ENCODE peak calls at places on chromosomes 12 and 14, in ten cellular contexts. One of them, this sample, is unnamed. For H3K4me1, the result is how much of the 10 kb centered on the place peaks cover.

GRCh38 chr14:21112267-21112666 is 11.4 kb downstream of the TMEM253 start:
- DNase-seq in astrocyte: no peak
- DNase-seq in PC-3: no peak
- DNase-seq in thoracic aorta: no peak
- DNase-seq in right lobe of liver: no peak
- DNase-seq in adrenal gland: no peak
- DNase-seq in tibial artery: no peak
- DNase-seq in PC-9: no peak
- DNase-seq in left ventricle myocardium inferior: no peak
- DNase-seq in heart right ventricle: no peak
- DNase-seq in this sample: no peak

GRCh38 chr12:1660304-1661187 is 30.3 kb upstream of the ADIPOR2 start:
- DNase-seq in thoracic aorta: no peak
- DNase-seq in heart right ventricle: peak
- DNase-seq in astrocyte: no peak
- DNase-seq in left ventricle myocardium inferior: no peak
- DNase-seq in right lobe of liver: peak
- DNase-seq in PC-9: peak
- DNase-seq in adrenal gland: peak
- DNase-seq in tibial artery: peak
- DNase-seq in PC-3: no peak
- DNase-seq in this sample: no peak

GRCh38 chr12:132524405-132524804 is 34.5 kb downstream of the FBRSL1 start:
- DNase-seq in right lobe of liver: no peak
- DNase-seq in adrenal gland: peak
- DNase-seq in PC-9: peak
- DNase-seq in heart right ventricle: no peak
- DNase-seq in thoracic aorta: no peak
- DNase-seq in PC-3: peak
- DNase-seq in astrocyte: peak
- DNase-seq in left ventricle myocardium inferior: no peak
- DNase-seq in tibial artery: no peak
- DNase-seq in this sample: no peak

GRCh38 chr12:119446459-119446858 is 111.9 kb downstream of the CCDC60 start:
- DNase-seq in tibial artery: no peak
- DNase-seq in thoracic aorta: no peak
- DNase-seq in PC-3: peak
- DNase-seq in heart right ventricle: no peak
- DNase-seq in adrenal gland: no peak
- DNase-seq in PC-9: peak
- DNase-seq in left ventricle myocardium inferior: no peak
- DNase-seq in astrocyte: peak
- DNase-seq in right lobe of liver: no peak
- DNase-seq in this sample: peak

GRCh38 chr12:119153477-119154434 is 25.0 kb upstream of the HSPB8 start:
- DNase-seq in left ventricle myocardium inferior: peak
- DNase-seq in PC-3: peak
- DNase-seq in thoracic aorta: no peak
- DNase-seq in astrocyte: no peak
- DNase-seq in right lobe of liver: peak
- DNase-seq in tibial artery: peak
- DNase-seq in heart right ventricle: peak
- DNase-seq in PC-9: no peak
- DNase-seq in adrenal gland: peak
- DNase-seq in this sample: peak

GRCh38 chr14:103576371-103577024 is 13.7 kb downstream of the COA8 start:
- DNase-seq in PC-3: peak
- DNase-seq in thoracic aorta: peak
- DNase-seq in tibial artery: peak
- DNase-seq in right lobe of liver: peak
- DNase-seq in astrocyte: peak
- DNase-seq in PC-9: peak
- DNase-seq in left ventricle myocardium inferior: peak
- DNase-seq in adrenal gland: peak
- DNase-seq in heart right ventricle: peak
- DNase-seq in this sample: peak

GRCh38 chr14:35470775-35471174 is 63.2 kb upstream of the INSM2 start:
- DNase-seq in right lobe of liver: no peak
- DNase-seq in tibial artery: no peak
- DNase-seq in PC-9: no peak
- DNase-seq in adrenal gland: no peak
- DNase-seq in astrocyte: peak
- DNase-seq in left ventricle myocardium inferior: no peak
- DNase-seq in PC-3: peak
- DNase-seq in thoracic aorta: no peak
- DNase-seq in heart right ventricle: no peak
- DNase-seq in this sample: peak

GRCh38 chr12:109625749-109626377 is 52.3 kb downstream of the MVK start:
- DNase-seq in left ventricle myocardium inferior: no peak
- DNase-seq in heart right ventricle: no peak
- DNase-seq in PC-9: no peak
- DNase-seq in thoracic aorta: no peak
- DNase-seq in right lobe of liver: no peak
- DNase-seq in astrocyte: no peak
- DNase-seq in tibial artery: no peak
- DNase-seq in PC-3: no peak
- DNase-seq in adrenal gland: peak
- DNase-seq in this sample: no peak

DNA sequence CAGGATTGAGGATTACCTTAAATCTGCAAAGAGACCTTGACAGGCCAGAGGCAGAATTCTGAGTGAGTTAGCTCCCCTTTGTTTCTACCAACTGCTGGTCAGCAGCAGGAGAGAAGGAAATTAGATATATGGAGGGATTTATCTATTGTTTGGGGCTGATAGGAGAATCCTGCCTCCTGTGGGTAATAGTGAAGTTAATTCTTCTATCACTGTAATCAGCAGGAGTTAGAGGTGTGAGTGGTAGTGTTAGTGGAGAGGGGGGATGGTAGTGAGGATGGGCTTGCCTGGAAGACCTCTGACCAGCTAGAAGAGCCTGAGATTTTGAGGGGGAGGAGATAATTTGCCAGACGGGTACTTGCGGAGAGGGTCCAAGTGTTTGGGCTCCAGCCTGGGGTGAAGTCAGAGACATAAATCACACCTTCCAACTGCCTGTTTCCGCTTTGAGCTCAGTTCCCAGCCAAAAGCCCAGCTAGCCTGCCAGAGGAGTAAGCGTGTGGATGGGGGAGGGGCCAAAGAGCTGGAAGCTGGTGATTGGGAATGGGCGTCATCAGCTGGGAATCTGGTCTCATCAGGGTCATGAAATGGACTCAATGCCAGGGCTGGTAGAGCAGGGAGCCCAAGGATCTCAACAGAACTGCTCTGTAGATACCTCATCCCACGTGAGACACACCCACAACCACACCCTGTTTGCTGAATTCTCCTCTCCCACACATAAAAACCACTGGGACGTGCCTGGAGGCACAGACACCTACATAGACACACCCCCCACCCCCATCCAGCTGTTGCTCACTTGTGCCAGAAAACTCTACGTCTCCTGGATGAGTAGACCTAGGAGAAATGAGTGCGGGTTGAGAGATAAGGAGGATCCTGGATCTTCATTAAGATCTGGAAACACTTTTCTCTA is 13.1 kb upstream of the ITGA5 start:
- DNase-seq in right lobe of liver: no peak
- DNase-seq in astrocyte: peak
- DNase-seq in left ventricle myocardium inferior: peak
- DNase-seq in PC-9: no peak
- DNase-seq in thoracic aorta: peak
- DNase-seq in adrenal gland: peak
- DNase-seq in PC-3: peak
- DNase-seq in tibial artery: peak
- DNase-seq in heart right ventricle: peak
- DNase-seq in this sample: peak
- H3K27ac ChIP-seq in right lobe of liver: peak
- H3K27ac ChIP-seq in astrocyte: no peak
- H3K27ac ChIP-seq in left ventricle myocardium inferior: peak
- H3K27ac ChIP-seq in PC-9: no peak
- H3K27ac ChIP-seq in thoracic aorta: peak
- H3K27ac ChIP-seq in adrenal gland: no peak
- H3K27ac ChIP-seq in PC-3: peak
- H3K27ac ChIP-seq in tibial artery: peak
- H3K27ac ChIP-seq in heart right ventricle: peak
- H3K27ac ChIP-seq in this sample: peak

DNA sequence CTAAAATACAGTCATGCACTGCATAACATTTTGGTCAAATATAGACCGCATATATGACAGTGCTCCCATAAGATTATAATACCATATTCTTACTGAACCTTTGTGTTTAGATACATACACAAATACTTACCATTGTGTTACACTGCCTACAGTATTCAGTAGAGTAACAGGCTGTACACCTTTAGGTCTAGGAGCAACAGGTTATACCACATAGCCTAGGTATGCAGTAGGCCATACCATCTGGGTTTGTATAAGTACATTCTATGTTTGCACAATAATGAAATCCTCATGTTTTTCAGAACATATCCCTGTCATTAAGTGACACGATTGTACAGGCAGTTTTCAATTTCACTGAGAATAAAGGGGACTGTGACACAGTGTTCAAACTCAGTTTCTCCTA is 22.3 kb downstream of the KDM5A start:
- DNase-seq in PC-3: no peak
- DNase-seq in thoracic aorta: no peak
- DNase-seq in tibial artery: no peak
- DNase-seq in left ventricle myocardium inferior: no peak
- DNase-seq in astrocyte: no peak
- DNase-seq in adrenal gland: no peak
- DNase-seq in heart right ventricle: no peak
- DNase-seq in PC-9: no peak
- DNase-seq in right lobe of liver: no peak
- DNase-seq in this sample: no peak
- TF ChIP-seq CTCF in PC-3: no peak
- TF ChIP-seq CTCF in thoracic aorta: no peak
- TF ChIP-seq CTCF in tibial artery: no peak
- TF ChIP-seq CTCF in left ventricle myocardium inferior: no peak
- TF ChIP-seq CTCF in astrocyte: no peak
- TF ChIP-seq CTCF in adrenal gland: no peak
- TF ChIP-seq CTCF in heart right ventricle: no peak
- TF ChIP-seq CTCF in PC-9: no peak
- TF ChIP-seq CTCF in right lobe of liver: no peak
- TF ChIP-seq CTCF in this sample: no peak

GRCh38 chr12:53975816-53976152 is 1.0 kb upstream of the HOTAIR start:
- DNase-seq in thoracic aorta: no peak
- DNase-seq in PC-9: no peak
- DNase-seq in left ventricle myocardium inferior: no peak
- DNase-seq in right lobe of liver: no peak
- DNase-seq in heart right ventricle: no peak
- DNase-seq in PC-3: no peak
- DNase-seq in tibial artery: no peak
- DNase-seq in astrocyte: no peak
- DNase-seq in adrenal gland: no peak
- DNase-seq in this sample: no peak

GRCh38 chr12:53977596-53978464 is 3.1 kb upstream of the HOTAIR start:
- DNase-seq in thoracic aorta: no peak
- DNase-seq in adrenal gland: no peak
- DNase-seq in left ventricle myocardium inferior: no peak
- DNase-seq in PC-9: no peak
- DNase-seq in heart right ventricle: no peak
- DNase-seq in right lobe of liver: no peak
- DNase-seq in tibial artery: no peak
- DNase-seq in astrocyte: no peak
- DNase-seq in PC-3: peak
- DNase-seq in this sample: no peak

GRCh38 chr12:53976823-53977595 is 2.3 kb upstream of the HOTAIR start:
- DNase-seq in thoracic aorta: no peak
- DNase-seq in left ventricle myocardium inferior: no peak
- DNase-seq in adrenal gland: no peak
- DNase-seq in PC-3: no peak
- DNase-seq in astrocyte: no peak
- DNase-seq in tibial artery: no peak
- DNase-seq in right lobe of liver: no peak
- DNase-seq in PC-9: no peak
- DNase-seq in heart right ventricle: no peak
- DNase-seq in this sample: no peak

GRCh38 chr12:53975019-53975815 is 463 bp upstream of the HOTAIR start:
- DNase-seq in heart right ventricle: no peak
- DNase-seq in adrenal gland: no peak
- DNase-seq in thoracic aorta: no peak
- DNase-seq in tibial artery: no peak
- DNase-seq in right lobe of liver: no peak
- DNase-seq in PC-3: no peak
- DNase-seq in left ventricle myocardium inferior: no peak
- DNase-seq in astrocyte: no peak
- DNase-seq in PC-9: no peak
- DNase-seq in this sample: no peak

DNA sequence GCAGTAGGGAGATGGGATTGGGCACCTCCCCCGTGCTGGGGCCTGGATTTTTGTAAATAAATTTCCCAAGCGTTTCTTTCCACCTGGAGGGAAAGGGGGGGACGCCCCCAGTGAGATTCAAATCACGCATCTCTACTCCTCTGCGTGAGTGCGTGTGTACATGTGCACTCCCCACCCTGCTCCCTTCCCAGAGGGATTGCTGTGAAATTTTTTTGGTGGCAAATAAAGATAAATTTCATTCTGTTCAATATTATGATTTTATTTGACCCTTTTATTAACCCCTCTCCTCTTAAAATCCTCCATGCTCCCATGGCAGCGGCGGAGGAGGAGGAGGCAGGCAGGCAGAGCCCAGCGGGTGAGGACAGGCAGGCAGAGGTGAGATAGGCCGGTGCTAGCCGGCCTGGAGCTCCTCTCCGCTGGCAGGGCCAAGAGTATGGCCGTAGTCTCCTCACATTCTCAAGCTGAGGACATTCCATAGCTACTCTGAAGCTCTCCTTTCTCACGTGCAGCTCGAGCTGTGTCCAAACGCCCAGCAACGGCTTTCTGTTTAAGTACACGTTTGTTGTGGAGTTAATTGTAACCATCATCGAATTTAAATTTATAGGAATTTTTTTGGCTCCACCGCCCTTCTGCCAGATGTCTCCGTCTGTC is 1.5 kb upstream of the HOTAIR start:
- DNase-seq in PC-9: no peak
- DNase-seq in tibial artery: no peak
- DNase-seq in right lobe of liver: no peak
- DNase-seq in PC-3: no peak
- DNase-seq in astrocyte: no peak
- DNase-seq in left ventricle myocardium inferior: no peak
- DNase-seq in adrenal gland: no peak
- DNase-seq in thoracic aorta: no peak
- DNase-seq in heart right ventricle: no peak
- DNase-seq in this sample: no peak
- H3K4me1 ChIP-seq in PC-9: under half
- H3K4me1 ChIP-seq in tibial artery: under half
- H3K4me1 ChIP-seq in right lobe of liver: under half
- H3K4me1 ChIP-seq in PC-3: under half
- H3K4me1 ChIP-seq in astrocyte: under half
- H3K4me1 ChIP-seq in left ventricle myocardium inferior: under half
- H3K4me1 ChIP-seq in adrenal gland: under half
- H3K4me1 ChIP-seq in thoracic aorta: under half
- H3K4me1 ChIP-seq in heart right ventricle: under half
- H3K4me1 ChIP-seq in this sample: under half

DNA sequence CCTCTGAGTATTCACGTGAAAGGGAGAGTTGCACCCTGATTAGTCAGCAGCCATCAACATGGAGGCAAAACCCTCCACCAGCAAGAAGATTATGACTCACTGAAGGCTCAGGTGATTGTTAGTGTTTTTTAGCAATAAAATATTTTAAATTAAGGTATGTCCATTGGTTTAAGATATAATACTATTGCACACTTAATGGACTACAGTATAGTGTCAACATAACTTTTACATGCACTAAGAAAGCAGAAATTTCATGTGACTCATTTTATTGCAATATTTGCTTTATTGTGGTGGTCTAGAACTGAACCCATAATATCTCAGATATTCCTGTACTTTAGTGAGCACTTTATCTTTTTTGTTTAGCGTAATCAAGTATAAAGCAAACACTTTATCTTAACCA is 77.0 kb upstream of the PTGDR start:
- DNase-seq in right lobe of liver: no peak
- DNase-seq in PC-3: peak
- DNase-seq in tibial artery: no peak
- DNase-seq in heart right ventricle: no peak
- DNase-seq in thoracic aorta: no peak
- DNase-seq in astrocyte: no peak
- DNase-seq in left ventricle myocardium inferior: no peak
- DNase-seq in PC-9: no peak
- DNase-seq in adrenal gland: no peak
- DNase-seq in this sample: no peak
- H3K27ac ChIP-seq in right lobe of liver: no peak
- H3K27ac ChIP-seq in PC-3: peak
- H3K27ac ChIP-seq in tibial artery: no peak
- H3K27ac ChIP-seq in heart right ventricle: no peak
- H3K27ac ChIP-seq in thoracic aorta: no peak
- H3K27ac ChIP-seq in astrocyte: no peak
- H3K27ac ChIP-seq in left ventricle myocardium inferior: no peak
- H3K27ac ChIP-seq in PC-9: no peak
- H3K27ac ChIP-seq in adrenal gland: no peak
- H3K27ac ChIP-seq in this sample: no peak

This sample was measured in cardiac muscle cell.